ENCODE peak calls at places on chromosomes 11 and 22, in five cellular contexts. E, H, P, X and T are unnamed samples.

GRCh38 chr11:288328-289144 is at the start of gene PGGHG:
- DNase-seq in E (no peak), X (peak), H (peak), P (no peak), T (peak)

GRCh38 chr22:38924197-38924952 is 33.0 kb upstream of the APOBEC3A start:
- DNase-seq in X (peak), E (peak), H (peak), P (peak), T (no peak)

GRCh38 chr11:12249590-12250260 is 127.6 kb upstream of the PARVA start:
- DNase-seq in X (peak), H (no peak), P (peak), E (no peak), T (no peak)

GRCh38 chr11:4026389-4026788 is 68.2 kb upstream of the RRM1 start:
- DNase-seq in E (no peak), H (no peak), X (no peak), P (no peak), T (no peak)

GRCh38 chr11:86696451-86696850 is 24.0 kb upstream of the ME3 start:
- DNase-seq in P (no peak), H (no peak), E (no peak), X (no peak), T (no peak)

GRCh38 chr11:1415631-1416030 is 25.9 kb downstream of the BRSK2 start:
- DNase-seq in X (no peak), P (no peak), H (no peak), E (no peak), T (no peak)

GRCh38 chr11:117821431-117821830 is 3.1 kb downstream of the FXYD2 start:
- DNase-seq in H (no peak), P (no peak), X (no peak), E (no peak), T (no peak)

GRCh38 chr11:7691759-7692334 is 14.4 kb downstream of the OVCH2 start:
- DNase-seq in H (no peak), X (no peak), E (no peak), P (no peak), T (no peak)

GRCh38 chr11:35163707-35164496 is 24.9 kb downstream of the CD44 start:
- DNase-seq in H (no peak), E (no peak), X (peak), P (no peak), T (no peak)

GRCh38 chr11:15073361-15074205 is at the start of gene CALCB:
- DNase-seq in X (no peak), P (peak), E (peak), H (no peak), T (peak)

GRCh38 chr11:115409691-115410220 is 94.5 kb downstream of the CADM1 start:
- DNase-seq in H (no peak), P (no peak), E (peak), X (peak), T (no peak)

GRCh38 chr11:113168358-113168757 is 146.0 kb upstream of the TTC12 start:
- DNase-seq in P (no peak), E (no peak), H (no peak), X (no peak), T (no peak)

GRCh38 chr22:39360674-39361413 is 11.1 kb downstream of the SYNGR1 start:
- DNase-seq in H (no peak), X (no peak), E (peak), P (no peak), T (no peak)